ENCODE peak calls at places on chromosomes 6 and 20, in six cellular contexts. N is transverse colon; L is CD8-positive, alpha-beta T cell; F is lung; W is CD4-positive, CD25-positive, alpha-beta regulatory T cell; U is lower lobe of right lung. R is an unnamed sample. For H3K4me1, the result is how much of the 10 kb centered on the place peaks cover.

GRCh38 chr6:98931710-98932109 is 16.0 kb downstream of the FBXL4 start:
- DNase-seq in N (no peak), L (no peak), F (no peak), W (no peak), U (no peak), R (no peak)

GRCh38 chr20:31568041-31568731 is 36.9 kb upstream of the ID1 start:
- DNase-seq in N (no peak), L (no peak), F (no peak), W (no peak), U (no peak), R (no peak)

GRCh38 chr20:62325172-62325905 is 22.5 kb downstream of the ADRM1 start:
- DNase-seq in N (no peak), L (no peak), F (no peak), W (no peak), U (no peak), R (no peak)

GRCh38 chr20:38343107-38343797 is 3.0 kb upstream of the LBP start:
- DNase-seq in N (peak), L (no peak), F (peak), W (no peak), U (no peak), R (peak)

GRCh38 chr6:129329677-129330076 is 380.3 kb downstream of the ARHGAP18 start:
- DNase-seq in N (no peak), L (no peak), F (no peak), W (no peak), U (no peak), R (no peak)

GRCh38 chr6:149852180-149852579 is 12.0 kb downstream of the LRP11 start:
- DNase-seq in N (no peak), L (no peak), F (peak), W (peak), U (peak), R (peak)

GRCh38 chr20:22686097-22686496 is 101.7 kb upstream of the FOXA2 start:
- DNase-seq in N (peak), L (no peak), F (peak), W (no peak), U (peak), R (peak)

GRCh38 chr6:89942601-89943000 is 48.3 kb downstream of the GJA10 start:
- DNase-seq in N (no peak), L (no peak), F (no peak), W (no peak), U (no peak), R (no peak)

GRCh38 chr6:17705778-17706579 is 746 bp downstream of the NUP153 start:
- DNase-seq in N (peak), L (peak), F (peak), W (peak), U (peak), R (peak)

GRCh38 chr20:10209091-10209490 is 9.5 kb upstream of the SNAP25 start:
- DNase-seq in N (no peak), L (no peak), F (no peak), W (no peak), U (no peak), R (no peak)

GRCh38 chr6:30494275-30494990 is 5.1 kb downstream of the HLA-E start:
- DNase-seq in N (no peak), L (no peak), F (no peak), W (peak), U (no peak), R (no peak)
- H3K4me1 ChIP-seq in N (under half), L (half or more), F (under half), W (half or more), U (half or more), R (under half)

GRCh38 chr6:34652263-34652662 is 44.3 kb downstream of the ILRUN start:
- DNase-seq in N (no peak), L (no peak), F (no peak), W (no peak), U (no peak), R (no peak)

GRCh38 chr6:34656378-34657036 is 40.1 kb downstream of the ILRUN start:
- DNase-seq in N (peak), L (no peak), F (no peak), W (peak), U (no peak), R (peak)

GRCh38 chr6:34657037-34657306 is 39.6 kb downstream of the ILRUN start:
- DNase-seq in N (no peak), L (no peak), F (no peak), W (no peak), U (no peak), R (no peak)

GRCh38 chr6:34650823-34651222 is 45.7 kb downstream of the ILRUN start:
- DNase-seq in N (no peak), L (no peak), F (no peak), W (no peak), U (no peak), R (no peak)

GRCh38 chr6:34654061-34654460 is 42.5 kb downstream of the ILRUN start:
- DNase-seq in N (no peak), L (no peak), F (no peak), W (no peak), U (no peak), R (no peak)
- H3K4me1 ChIP-seq in N (under half), L (under half), F (under half), W (half or more), U (half or more), R (under half)

GRCh38 chr6:73394577-73395354 is at the start of gene DDX43:
- DNase-seq in N (peak), L (peak), F (peak), W (peak), U (peak), R (no peak)
- H3K4me1 ChIP-seq in N (under half), L (under half), F (under half), W (under half), U (under half), R (under half)

DNA sequence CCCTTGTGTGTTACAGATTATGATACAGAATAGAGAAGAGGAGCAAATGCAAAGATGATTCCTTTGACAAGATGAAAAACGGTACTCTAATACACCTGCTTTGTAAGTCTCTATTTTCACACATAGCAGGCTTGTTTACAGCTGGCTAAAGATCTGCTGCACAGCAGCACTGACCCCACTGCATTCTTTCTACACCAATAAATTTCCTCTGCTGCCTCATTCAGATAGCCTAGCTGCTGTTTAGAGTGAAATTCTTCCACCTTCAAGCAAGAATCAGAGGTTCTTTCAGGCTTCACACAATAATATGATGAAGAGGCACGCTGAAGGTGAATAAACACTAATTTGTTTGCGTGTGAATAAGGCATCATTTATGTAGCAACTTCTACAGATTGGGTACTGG is 543.2 kb downstream of the CD83 start:
- DNase-seq in N (no peak), L (no peak), F (no peak), W (no peak), U (no peak), R (no peak)
- H3K4me1 ChIP-seq in N (under half), L (under half), F (under half), W (under half), U (under half), R (under half)

DNA sequence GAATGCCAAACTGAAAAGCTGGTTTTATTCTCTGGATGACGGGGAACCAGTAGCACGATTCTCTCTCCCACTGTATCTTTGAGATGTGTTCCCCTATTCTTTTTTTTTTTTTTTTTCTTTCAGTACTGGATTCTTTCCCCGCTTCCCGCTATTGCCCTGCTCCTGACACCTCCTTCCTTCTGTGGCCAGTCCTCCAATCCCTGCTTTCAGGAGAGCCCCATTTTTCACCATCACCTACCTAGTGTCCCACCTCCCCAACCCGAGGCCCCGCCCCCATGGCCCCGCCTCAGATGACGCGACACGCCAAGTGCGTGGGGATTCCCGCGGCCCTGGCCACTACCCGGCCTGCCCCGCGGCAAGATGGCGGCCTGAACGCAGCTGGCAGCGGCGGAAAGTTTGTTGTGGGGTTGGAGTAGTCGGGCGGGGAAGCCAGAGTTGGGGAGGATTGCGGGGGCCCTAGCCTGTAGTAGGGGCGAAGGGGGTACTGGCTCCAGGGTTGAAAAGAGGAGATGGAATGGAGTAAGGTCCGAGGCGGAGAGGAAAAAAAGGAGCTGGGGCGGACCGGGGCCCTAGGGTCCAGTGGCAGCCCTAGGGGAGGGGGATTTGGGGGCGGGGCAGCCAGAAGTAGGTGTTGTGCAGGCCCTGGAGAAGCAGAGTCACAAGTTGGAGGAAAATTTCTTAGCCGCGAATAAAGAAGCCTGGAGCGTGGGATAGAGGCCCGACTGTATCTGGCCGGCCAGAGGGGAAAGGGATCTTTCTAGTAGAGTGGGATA is at the start of gene TJAP1:
- DNase-seq in N (peak), L (peak), F (peak), W (peak), U (peak), R (peak)
- H3K4me1 ChIP-seq in N (under half), L (under half), F (under half), W (under half), U (under half), R (under half)

GRCh38 chr6:158807515-158808441 is 11.4 kb downstream of the EZR start:
- DNase-seq in N (no peak), L (no peak), F (no peak), W (no peak), U (no peak), R (no peak)
- H3K4me1 ChIP-seq in N (half or more), L (half or more), F (under half), W (half or more), U (half or more), R (under half)

DNA sequence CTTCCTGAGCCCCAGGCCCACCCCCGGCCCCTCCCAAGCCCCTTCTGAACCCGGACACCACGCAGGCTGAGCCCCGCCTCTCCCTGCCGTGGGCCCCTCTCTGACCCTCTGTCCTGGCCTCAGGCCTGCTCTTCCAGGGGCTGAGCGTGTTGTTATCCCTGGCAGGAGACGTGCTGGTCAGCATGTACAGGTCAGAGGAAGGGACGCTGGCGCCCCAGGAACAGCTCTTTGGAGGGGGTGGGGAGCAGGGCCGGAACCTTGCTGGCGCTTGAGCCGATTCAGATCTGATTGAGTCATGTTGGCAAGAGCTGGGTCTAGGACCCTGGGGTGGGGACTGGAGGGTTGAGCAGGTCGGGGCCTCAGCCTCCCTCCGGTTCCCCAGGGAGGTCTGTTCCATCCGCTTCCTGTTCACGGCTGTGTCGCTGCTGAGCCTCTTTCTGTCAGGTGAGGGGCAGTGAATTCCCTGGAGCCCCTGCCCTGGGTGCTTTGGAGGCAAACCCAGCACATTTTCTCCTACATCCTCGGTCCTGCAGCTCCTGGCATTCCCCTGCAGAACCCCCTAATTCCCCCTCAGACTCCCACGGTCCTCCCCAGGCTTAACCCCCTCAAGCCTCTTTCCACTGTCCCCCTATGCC is 1.9 kb downstream of the SPAG4 start:
- DNase-seq in N (peak), L (peak), F (peak), W (peak), U (peak), R (peak)
- H3K4me1 ChIP-seq in N (under half), L (under half), F (under half), W (under half), U (under half), R (under half)

GRCh38 chr20:44589522-44589921 is 7.1 kb downstream of the PKIG start:
- DNase-seq in N (no peak), L (no peak), F (no peak), W (no peak), U (no peak), R (no peak)
- H3K4me1 ChIP-seq in N (under half), L (under half), F (under half), W (under half), U (under half), R (under half)

GRCh38 chr6:88631830-88632229 is 331.6 kb downstream of the RNGTT start:
- DNase-seq in N (no peak), L (no peak), F (no peak), W (no peak), U (no peak), R (no peak)
- H3K4me1 ChIP-seq in N (under half), L (under half), F (under half), W (under half), U (under half), R (under half)